ENCODE peak calls at places on chromosome 3, in nine cellular contexts. One of them, this sample, is unnamed.

GRCh38 chr3:66398228-66399025 is 102.4 kb downstream of the LRIG1 start:
- DNase-seq in neural crest cell: no peak
- DNase-seq in NCI-H748 treated with DMSO at 0.1 percent for 48 hours: no peak
- DNase-seq in mucosa of gallbladder: no peak
- DNase-seq in epithelial cell of esophagus: peak; percentile 86
- DNase-seq in stimulated activated CD8-positive, alpha-beta memory T cell treated with anti-CD3 and anti-CD28 coated beads, Interleukin-7, amount 100 ng/mL, for 48 hours: no peak
- DNase-seq in OCI-M1: no peak
- DNase-seq in endothelial cell of umbilical vein: no peak
- DNase-seq in NCI-H2171: peak; percentile 70
- DNase-seq in this sample: no peak

GRCh38 chr3:195761031-195761430 is 40.3 kb downstream of the MUC20 start:
- DNase-seq in stimulated activated CD8-positive, alpha-beta memory T cell treated with anti-CD3 and anti-CD28 coated beads, Interleukin-7, amount 100 ng/mL, for 48 hours: no peak
- DNase-seq in epithelial cell of esophagus: no peak
- DNase-seq in NCI-H748 treated with DMSO at 0.1 percent for 48 hours: no peak
- DNase-seq in endothelial cell of umbilical vein: no peak
- DNase-seq in neural crest cell: no peak
- DNase-seq in OCI-M1: no peak
- DNase-seq in mucosa of gallbladder: no peak
- DNase-seq in NCI-H2171: no peak
- DNase-seq in this sample: no peak

GRCh38 chr3:64392001-64392400 is 166.7 kb upstream of the PRICKLE2 start:
- DNase-seq in neural crest cell: no peak
- DNase-seq in OCI-M1: no peak
- DNase-seq in stimulated activated CD8-positive, alpha-beta memory T cell treated with anti-CD3 and anti-CD28 coated beads, Interleukin-7, amount 100 ng/mL, for 48 hours: no peak
- DNase-seq in mucosa of gallbladder: no peak
- DNase-seq in NCI-H2171: no peak
- DNase-seq in endothelial cell of umbilical vein: no peak
- DNase-seq in epithelial cell of esophagus: no peak
- DNase-seq in NCI-H748 treated with DMSO at 0.1 percent for 48 hours: no peak
- DNase-seq in this sample: no peak

GRCh38 chr3:183513046-183513706 is 42.3 kb downstream of the KLHL6 start:
- DNase-seq in OCI-M1: no peak
- DNase-seq in endothelial cell of umbilical vein: no peak
- DNase-seq in NCI-H2171: no peak
- DNase-seq in mucosa of gallbladder: no peak
- DNase-seq in neural crest cell: no peak
- DNase-seq in NCI-H748 treated with DMSO at 0.1 percent for 48 hours: no peak
- DNase-seq in stimulated activated CD8-positive, alpha-beta memory T cell treated with anti-CD3 and anti-CD28 coated beads, Interleukin-7, amount 100 ng/mL, for 48 hours: peak; percentile 16
- DNase-seq in epithelial cell of esophagus: no peak
- DNase-seq in this sample: no peak

GRCh38 chr3:158936530-158937113 is 134.8 kb downstream of the MFSD1 start:
- DNase-seq in NCI-H748 treated with DMSO at 0.1 percent for 48 hours: no peak
- DNase-seq in stimulated activated CD8-positive, alpha-beta memory T cell treated with anti-CD3 and anti-CD28 coated beads, Interleukin-7, amount 100 ng/mL, for 48 hours: no peak
- DNase-seq in NCI-H2171: peak; percentile 24
- DNase-seq in epithelial cell of esophagus: peak; percentile 36
- DNase-seq in mucosa of gallbladder: no peak
- DNase-seq in endothelial cell of umbilical vein: no peak
- DNase-seq in neural crest cell: no peak
- DNase-seq in OCI-M1: no peak
- DNase-seq in this sample: no peak

GRCh38 chr3:12507871-12508281 is 23.6 kb downstream of the TSEN2 start:
- DNase-seq in mucosa of gallbladder: no peak
- DNase-seq in stimulated activated CD8-positive, alpha-beta memory T cell treated with anti-CD3 and anti-CD28 coated beads, Interleukin-7, amount 100 ng/mL, for 48 hours: no peak
- DNase-seq in OCI-M1: no peak
- DNase-seq in epithelial cell of esophagus: peak; percentile 59
- DNase-seq in endothelial cell of umbilical vein: peak; percentile 39
- DNase-seq in NCI-H2171: peak; percentile 18
- DNase-seq in neural crest cell: no peak
- DNase-seq in NCI-H748 treated with DMSO at 0.1 percent for 48 hours: no peak
- DNase-seq in this sample: no peak

GRCh38 chr3:126125781-126126251 is 41.9 kb upstream of the SLC41A3 start:
- DNase-seq in stimulated activated CD8-positive, alpha-beta memory T cell treated with anti-CD3 and anti-CD28 coated beads, Interleukin-7, amount 100 ng/mL, for 48 hours: no peak
- DNase-seq in NCI-H748 treated with DMSO at 0.1 percent for 48 hours: no peak
- DNase-seq in neural crest cell: no peak
- DNase-seq in NCI-H2171: no peak
- DNase-seq in epithelial cell of esophagus: no peak
- DNase-seq in OCI-M1: no peak
- DNase-seq in mucosa of gallbladder: no peak
- DNase-seq in endothelial cell of umbilical vein: no peak
- DNase-seq in this sample: no peak

GRCh38 chr3:192597511-192597910 is 129.8 kb downstream of the FGF12 start:
- DNase-seq in endothelial cell of umbilical vein: no peak
- DNase-seq in OCI-M1: peak; percentile 1
- DNase-seq in epithelial cell of esophagus: peak; percentile 49
- DNase-seq in NCI-H2171: no peak
- DNase-seq in stimulated activated CD8-positive, alpha-beta memory T cell treated with anti-CD3 and anti-CD28 coated beads, Interleukin-7, amount 100 ng/mL, for 48 hours: no peak
- DNase-seq in mucosa of gallbladder: no peak
- DNase-seq in neural crest cell: no peak
- DNase-seq in NCI-H748 treated with DMSO at 0.1 percent for 48 hours: no peak
- DNase-seq in this sample: no peak

GRCh38 chr3:117011687-117012250 is 302.2 kb downstream of the TUSC7 start:
- DNase-seq in NCI-H2171: no peak
- DNase-seq in stimulated activated CD8-positive, alpha-beta memory T cell treated with anti-CD3 and anti-CD28 coated beads, Interleukin-7, amount 100 ng/mL, for 48 hours: no peak
- DNase-seq in mucosa of gallbladder: no peak
- DNase-seq in endothelial cell of umbilical vein: no peak
- DNase-seq in epithelial cell of esophagus: no peak
- DNase-seq in neural crest cell: no peak
- DNase-seq in OCI-M1: no peak
- DNase-seq in NCI-H748 treated with DMSO at 0.1 percent for 48 hours: no peak
- DNase-seq in this sample: no peak

GRCh38 chr3:160331127-160331937 is 67.7 kb downstream of the IFT80 start:
- DNase-seq in OCI-M1: peak; percentile 43
- DNase-seq in NCI-H2171: no peak
- DNase-seq in endothelial cell of umbilical vein: peak; percentile 69
- DNase-seq in mucosa of gallbladder: no peak
- DNase-seq in neural crest cell: no peak
- DNase-seq in epithelial cell of esophagus: peak; percentile 76
- DNase-seq in NCI-H748 treated with DMSO at 0.1 percent for 48 hours: no peak
- DNase-seq in stimulated activated CD8-positive, alpha-beta memory T cell treated with anti-CD3 and anti-CD28 coated beads, Interleukin-7, amount 100 ng/mL, for 48 hours: no peak
- DNase-seq in this sample: no peak

GRCh38 chr3:34212175-34212574 is 413.7 kb downstream of the PDCD6IP start:
- DNase-seq in neural crest cell: no peak
- DNase-seq in OCI-M1: no peak
- DNase-seq in endothelial cell of umbilical vein: peak; percentile 87
- DNase-seq in NCI-H748 treated with DMSO at 0.1 percent for 48 hours: no peak
- DNase-seq in mucosa of gallbladder: no peak
- DNase-seq in NCI-H2171: no peak
- DNase-seq in epithelial cell of esophagus: peak; percentile 1
- DNase-seq in stimulated activated CD8-positive, alpha-beta memory T cell treated with anti-CD3 and anti-CD28 coated beads, Interleukin-7, amount 100 ng/mL, for 48 hours: no peak
- DNase-seq in this sample: no peak

GRCh38 chr3:9253327-9253726 is 3.9 kb upstream of the SRGAP3 start:
- DNase-seq in mucosa of gallbladder: no peak
- DNase-seq in OCI-M1: no peak
- DNase-seq in endothelial cell of umbilical vein: no peak
- DNase-seq in neural crest cell: no peak
- DNase-seq in NCI-H2171: no peak
- DNase-seq in epithelial cell of esophagus: peak; percentile 69
- DNase-seq in stimulated activated CD8-positive, alpha-beta memory T cell treated with anti-CD3 and anti-CD28 coated beads, Interleukin-7, amount 100 ng/mL, for 48 hours: no peak
- DNase-seq in NCI-H748 treated with DMSO at 0.1 percent for 48 hours: no peak
- DNase-seq in this sample: no peak

GRCh38 chr3:119702530-119703527 is at the start of gene CFAP91:
- DNase-seq in endothelial cell of umbilical vein: peak; percentile 94
- DNase-seq in OCI-M1: peak; percentile 87
- DNase-seq in neural crest cell: peak; percentile 98
- DNase-seq in mucosa of gallbladder: peak; percentile 97
- DNase-seq in stimulated activated CD8-positive, alpha-beta memory T cell treated with anti-CD3 and anti-CD28 coated beads, Interleukin-7, amount 100 ng/mL, for 48 hours: peak; percentile 71
- DNase-seq in epithelial cell of esophagus: peak; percentile 86
- DNase-seq in NCI-H748 treated with DMSO at 0.1 percent for 48 hours: peak; percentile 75
- DNase-seq in NCI-H2171: peak; percentile 90
- DNase-seq in this sample: peak; percentile 87

GRCh38 chr3:12948371-12948770 is 107.0 kb upstream of the RPL32 start:
- DNase-seq in NCI-H748 treated with DMSO at 0.1 percent for 48 hours: no peak
- DNase-seq in neural crest cell: no peak
- DNase-seq in OCI-M1: no peak
- DNase-seq in mucosa of gallbladder: no peak
- DNase-seq in NCI-H2171: no peak
- DNase-seq in stimulated activated CD8-positive, alpha-beta memory T cell treated with anti-CD3 and anti-CD28 coated beads, Interleukin-7, amount 100 ng/mL, for 48 hours: no peak
- DNase-seq in epithelial cell of esophagus: peak; percentile 74
- DNase-seq in endothelial cell of umbilical vein: no peak
- DNase-seq in this sample: no peak

GRCh38 chr3:4271834-4272233 is 31.3 kb upstream of the SETMAR start:
- DNase-seq in NCI-H2171: no peak
- DNase-seq in OCI-M1: peak; percentile 76
- DNase-seq in mucosa of gallbladder: no peak
- DNase-seq in epithelial cell of esophagus: peak; percentile 44
- DNase-seq in stimulated activated CD8-positive, alpha-beta memory T cell treated with anti-CD3 and anti-CD28 coated beads, Interleukin-7, amount 100 ng/mL, for 48 hours: no peak
- DNase-seq in NCI-H748 treated with DMSO at 0.1 percent for 48 hours: no peak
- DNase-seq in neural crest cell: peak; percentile 3
- DNase-seq in endothelial cell of umbilical vein: peak; percentile 35
- DNase-seq in this sample: no peak

GRCh38 chr3:158420654-158421396 is 150.2 kb upstream of the MLF1 start:
- DNase-seq in NCI-H748 treated with DMSO at 0.1 percent for 48 hours: no peak
- DNase-seq in stimulated activated CD8-positive, alpha-beta memory T cell treated with anti-CD3 and anti-CD28 coated beads, Interleukin-7, amount 100 ng/mL, for 48 hours: no peak
- DNase-seq in OCI-M1: no peak
- DNase-seq in neural crest cell: no peak
- DNase-seq in NCI-H2171: no peak
- DNase-seq in endothelial cell of umbilical vein: no peak
- DNase-seq in epithelial cell of esophagus: peak; percentile 97
- DNase-seq in mucosa of gallbladder: no peak
- DNase-seq in this sample: peak; percentile 1

GRCh38 chr3:8851703-8852102 is 82.3 kb upstream of the OXTR start:
- DNase-seq in stimulated activated CD8-positive, alpha-beta memory T cell treated with anti-CD3 and anti-CD28 coated beads, Interleukin-7, amount 100 ng/mL, for 48 hours: no peak
- DNase-seq in mucosa of gallbladder: no peak
- DNase-seq in NCI-H748 treated with DMSO at 0.1 percent for 48 hours: no peak
- DNase-seq in NCI-H2171: no peak
- DNase-seq in neural crest cell: no peak
- DNase-seq in epithelial cell of esophagus: peak; percentile 74
- DNase-seq in endothelial cell of umbilical vein: no peak
- DNase-seq in OCI-M1: no peak
- DNase-seq in this sample: no peak

GRCh38 chr3:106257172-106257571 is 388.4 kb upstream of the CBLB start:
- DNase-seq in NCI-H748 treated with DMSO at 0.1 percent for 48 hours: no peak
- DNase-seq in endothelial cell of umbilical vein: no peak
- DNase-seq in neural crest cell: no peak
- DNase-seq in epithelial cell of esophagus: no peak
- DNase-seq in stimulated activated CD8-positive, alpha-beta memory T cell treated with anti-CD3 and anti-CD28 coated beads, Interleukin-7, amount 100 ng/mL, for 48 hours: no peak
- DNase-seq in NCI-H2171: no peak
- DNase-seq in OCI-M1: no peak
- DNase-seq in mucosa of gallbladder: no peak
- DNase-seq in this sample: no peak

GRCh38 chr3:15079083-15079482 is 14.0 kb upstream of the MRPS25 start:
- DNase-seq in stimulated activated CD8-positive, alpha-beta memory T cell treated with anti-CD3 and anti-CD28 coated beads, Interleukin-7, amount 100 ng/mL, for 48 hours: no peak
- DNase-seq in endothelial cell of umbilical vein: no peak
- DNase-seq in neural crest cell: no peak
- DNase-seq in OCI-M1: no peak
- DNase-seq in NCI-H748 treated with DMSO at 0.1 percent for 48 hours: no peak
- DNase-seq in NCI-H2171: no peak
- DNase-seq in mucosa of gallbladder: no peak
- DNase-seq in epithelial cell of esophagus: no peak
- DNase-seq in this sample: no peak

GRCh38 chr3:108757404-108757982 is at the start of gene RETNLB:
- DNase-seq in epithelial cell of esophagus: no peak
- DNase-seq in endothelial cell of umbilical vein: no peak
- DNase-seq in NCI-H2171: peak; percentile 59
- DNase-seq in mucosa of gallbladder: no peak
- DNase-seq in stimulated activated CD8-positive, alpha-beta memory T cell treated with anti-CD3 and anti-CD28 coated beads, Interleukin-7, amount 100 ng/mL, for 48 hours: no peak
- DNase-seq in OCI-M1: no peak
- DNase-seq in NCI-H748 treated with DMSO at 0.1 percent for 48 hours: peak; percentile 79
- DNase-seq in neural crest cell: no peak
- DNase-seq in this sample: no peak

GRCh38 chr3:136070334-136070733 is 104.8 kb downstream of the PPP2R3A start:
- DNase-seq in stimulated activated CD8-positive, alpha-beta memory T cell treated with anti-CD3 and anti-CD28 coated beads, Interleukin-7, amount 100 ng/mL, for 48 hours: no peak
- DNase-seq in neural crest cell: no peak
- DNase-seq in NCI-H2171: no peak
- DNase-seq in NCI-H748 treated with DMSO at 0.1 percent for 48 hours: no peak
- DNase-seq in endothelial cell of umbilical vein: no peak
- DNase-seq in mucosa of gallbladder: no peak
- DNase-seq in epithelial cell of esophagus: peak; percentile 79
- DNase-seq in OCI-M1: no peak
- DNase-seq in this sample: no peak

GRCh38 chr3:193301441-193301840 is 60.4 kb downstream of the PLAAT1 start:
- DNase-seq in endothelial cell of umbilical vein: peak; percentile 85
- DNase-seq in stimulated activated CD8-positive, alpha-beta memory T cell treated with anti-CD3 and anti-CD28 coated beads, Interleukin-7, amount 100 ng/mL, for 48 hours: no peak
- DNase-seq in NCI-H2171: no peak
- DNase-seq in NCI-H748 treated with DMSO at 0.1 percent for 48 hours: no peak
- DNase-seq in mucosa of gallbladder: no peak
- DNase-seq in OCI-M1: no peak
- DNase-seq in neural crest cell: no peak
- DNase-seq in epithelial cell of esophagus: peak; percentile 89
- DNase-seq in this sample: no peak

GRCh38 chr3:5754602-5755001 is 567.1 kb downstream of the EDEM1 start:
- DNase-seq in mucosa of gallbladder: peak; percentile 32
- DNase-seq in OCI-M1: peak; percentile 97
- DNase-seq in endothelial cell of umbilical vein: no peak
- DNase-seq in epithelial cell of esophagus: no peak
- DNase-seq in neural crest cell: no peak
- DNase-seq in stimulated activated CD8-positive, alpha-beta memory T cell treated with anti-CD3 and anti-CD28 coated beads, Interleukin-7, amount 100 ng/mL, for 48 hours: no peak
- DNase-seq in NCI-H2171: no peak
- DNase-seq in NCI-H748 treated with DMSO at 0.1 percent for 48 hours: no peak
- DNase-seq in this sample: no peak

GRCh38 chr3:49007771-49008528 is 759 bp downstream of the WDR6 start:
- DNase-seq in epithelial cell of esophagus: peak; percentile 89
- DNase-seq in OCI-M1: peak; percentile 90
- DNase-seq in NCI-H2171: peak; percentile 34
- DNase-seq in mucosa of gallbladder: peak; percentile 85
- DNase-seq in endothelial cell of umbilical vein: peak; percentile 75
- DNase-seq in neural crest cell: peak; percentile 72
- DNase-seq in stimulated activated CD8-positive, alpha-beta memory T cell treated with anti-CD3 and anti-CD28 coated beads, Interleukin-7, amount 100 ng/mL, for 48 hours: peak; percentile 70
- DNase-seq in NCI-H748 treated with DMSO at 0.1 percent for 48 hours: peak; percentile 27
- DNase-seq in this sample: peak; percentile 76

GRCh38 chr3:13427662-13428603 is 7.8 kb upstream of the NUP210 start:
- DNase-seq in epithelial cell of esophagus: peak; percentile 22
- DNase-seq in mucosa of gallbladder: no peak
- DNase-seq in NCI-H748 treated with DMSO at 0.1 percent for 48 hours: no peak
- DNase-seq in NCI-H2171: no peak
- DNase-seq in OCI-M1: no peak
- DNase-seq in stimulated activated CD8-positive, alpha-beta memory T cell treated with anti-CD3 and anti-CD28 coated beads, Interleukin-7, amount 100 ng/mL, for 48 hours: no peak
- DNase-seq in neural crest cell: no peak
- DNase-seq in endothelial cell of umbilical vein: no peak
- DNase-seq in this sample: no peak

GRCh38 chr3:170130532-170130931 is 51.0 kb downstream of the PHC3 start:
- DNase-seq in endothelial cell of umbilical vein: no peak
- DNase-seq in NCI-H2171: no peak
- DNase-seq in epithelial cell of esophagus: no peak
- DNase-seq in mucosa of gallbladder: no peak
- DNase-seq in neural crest cell: no peak
- DNase-seq in NCI-H748 treated with DMSO at 0.1 percent for 48 hours: no peak
- DNase-seq in OCI-M1: peak; percentile 25
- DNase-seq in stimulated activated CD8-positive, alpha-beta memory T cell treated with anti-CD3 and anti-CD28 coated beads, Interleukin-7, amount 100 ng/mL, for 48 hours: no peak
- DNase-seq in this sample: no peak

GRCh38 chr3:149432149-149432548 is 42.3 kb upstream of the TM4SF4 start:
- DNase-seq in epithelial cell of esophagus: no peak
- DNase-seq in endothelial cell of umbilical vein: no peak
- DNase-seq in stimulated activated CD8-positive, alpha-beta memory T cell treated with anti-CD3 and anti-CD28 coated beads, Interleukin-7, amount 100 ng/mL, for 48 hours: no peak
- DNase-seq in OCI-M1: no peak
- DNase-seq in NCI-H748 treated with DMSO at 0.1 percent for 48 hours: no peak
- DNase-seq in mucosa of gallbladder: no peak
- DNase-seq in NCI-H2171: no peak
- DNase-seq in neural crest cell: no peak
- DNase-seq in this sample: no peak

GRCh38 chr3:185069023-185069422 is 83.8 kb downstream of the C3orf70 start:
- DNase-seq in mucosa of gallbladder: no peak
- DNase-seq in NCI-H2171: no peak
- DNase-seq in endothelial cell of umbilical vein: no peak
- DNase-seq in OCI-M1: no peak
- DNase-seq in stimulated activated CD8-positive, alpha-beta memory T cell treated with anti-CD3 and anti-CD28 coated beads, Interleukin-7, amount 100 ng/mL, for 48 hours: no peak
- DNase-seq in neural crest cell: no peak
- DNase-seq in epithelial cell of esophagus: no peak
- DNase-seq in NCI-H748 treated with DMSO at 0.1 percent for 48 hours: no peak
- DNase-seq in this sample: no peak

GRCh38 chr3:119831941-119832371 is 50.1 kb downstream of the NR1I2 start:
- DNase-seq in mucosa of gallbladder: no peak
- DNase-seq in stimulated activated CD8-positive, alpha-beta memory T cell treated with anti-CD3 and anti-CD28 coated beads, Interleukin-7, amount 100 ng/mL, for 48 hours: no peak
- DNase-seq in endothelial cell of umbilical vein: no peak
- DNase-seq in epithelial cell of esophagus: no peak
- DNase-seq in NCI-H748 treated with DMSO at 0.1 percent for 48 hours: no peak
- DNase-seq in OCI-M1: no peak
- DNase-seq in neural crest cell: no peak
- DNase-seq in NCI-H2171: no peak
- DNase-seq in this sample: no peak

GRCh38 chr3:9600597-9600996 is 47.0 kb upstream of the LHFPL4 start:
- DNase-seq in stimulated activated CD8-positive, alpha-beta memory T cell treated with anti-CD3 and anti-CD28 coated beads, Interleukin-7, amount 100 ng/mL, for 48 hours: no peak
- DNase-seq in epithelial cell of esophagus: peak; percentile 11
- DNase-seq in endothelial cell of umbilical vein: no peak
- DNase-seq in neural crest cell: no peak
- DNase-seq in mucosa of gallbladder: peak; percentile 31
- DNase-seq in OCI-M1: no peak
- DNase-seq in NCI-H748 treated with DMSO at 0.1 percent for 48 hours: no peak
- DNase-seq in NCI-H2171: peak; percentile 37
- DNase-seq in this sample: no peak

GRCh38 chr3:198071602-198072285 is 111.7 kb downstream of the LMLN start:
- DNase-seq in NCI-H2171: no peak
- DNase-seq in NCI-H748 treated with DMSO at 0.1 percent for 48 hours: no peak
- DNase-seq in epithelial cell of esophagus: peak; percentile 98
- DNase-seq in mucosa of gallbladder: no peak
- DNase-seq in stimulated activated CD8-positive, alpha-beta memory T cell treated with anti-CD3 and anti-CD28 coated beads, Interleukin-7, amount 100 ng/mL, for 48 hours: peak; percentile 25
- DNase-seq in neural crest cell: peak; percentile 10
- DNase-seq in endothelial cell of umbilical vein: peak; percentile 79
- DNase-seq in OCI-M1: no peak
- DNase-seq in this sample: peak; percentile 50

This sample was measured in stimulated activated naive B cell treated with anti-CD40 and anti-IgM and Interleukin-4, amounts not matched to agents 10 μg/mL and 1 μg/mL and 100 μg/mL, for 72 hours.